ENCODE peak calls at places on chromosomes 5 and 9, in four cellular contexts. A is HepG2, X is GM23338, G is K562. W is an unnamed sample.
A peak's percentile ranks its signal among the peaks of the same experiment; 100 is the strongest.

GRCh38 chr5:52854949-52855348 is 67.2 kb downstream of the ITGA1 start:
- DNase-seq in A (no peak), X (no peak), G (no peak), W (no peak)

GRCh38 chr5:94031631-94032030 is 290.2 kb upstream of the POU5F2 start:
- DNase-seq in X (no peak), G (no peak), A (no peak), W (no peak)

GRCh38 chr5:58012103-58012502 is 447.8 kb downstream of the PLK2 start:
- DNase-seq in G (no peak), X (no peak), A (no peak), W (no peak)

GRCh38 chr5:90813392-90813791 is 254.8 kb downstream of the ADGRV1 start:
- DNase-seq in X (no peak), G (no peak), A (no peak), W (no peak)

GRCh38 chr9:127390563-127390962 is 6.4 kb upstream of the SLC2A8 start:
- DNase-seq in A (peak; percentile 93), X (no peak), G (peak; percentile 37), W (no peak)

GRCh38 chr5:166111021-166111420 is 2180.4 kb upstream of the WWC1 start:
- DNase-seq in G (no peak), X (peak; percentile 28), A (no peak), W (no peak)

GRCh38 chr5:58259685-58260152 is 200.2 kb downstream of the PLK2 start:
- DNase-seq in X (peak; percentile 75), A (peak; percentile 3), G (no peak), W (peak; percentile 86)

GRCh38 chr5:40121236-40121635 is 558.5 kb upstream of the PTGER4 start:
- DNase-seq in A (no peak), X (no peak), G (no peak), W (no peak)

GRCh38 chr5:111676496-111676895 is 80.5 kb downstream of the NREP start:
- DNase-seq in X (no peak), G (no peak), A (no peak), W (no peak)

GRCh38 chr5:45627076-45627656 is 69.0 kb downstream of the HCN1 start:
- DNase-seq in X (no peak), A (no peak), G (no peak), W (no peak)

GRCh38 chr5:59768204-59769040 is 125.1 kb downstream of the PDE4D start:
- DNase-seq in G (no peak), A (peak; percentile 77), X (peak; percentile 81), W (no peak)

GRCh38 chr5:56763711-56764466 is 51.5 kb upstream of the MAP3K1 start:
- DNase-seq in X (no peak), A (peak; percentile 26), G (no peak), W (no peak)

GRCh38 chr5:60092671-60093422 is 199.3 kb upstream of the PDE4D start:
- DNase-seq in A (peak; percentile 6), X (no peak), G (no peak), W (peak; percentile 38)

GRCh38 chr5:140877262-140877581 is 2.1 kb downstream of the PCDHA12 start:
- DNase-seq in A (no peak), X (no peak), G (no peak), W (no peak)

GRCh38 chr5:154190652-154191304 is at the start of gene GALNT10:
- DNase-seq in X (peak; percentile 73), A (peak; percentile 23), G (peak; percentile 87), W (peak; percentile 68)

GRCh38 chr5:5473224-5473623 is 50.7 kb downstream of the ICE1 start:
- DNase-seq in G (no peak), X (no peak), A (no peak), W (no peak)

GRCh38 chr5:160242140-160242539 is 12.8 kb downstream of the FABP6 start:
- DNase-seq in G (no peak), X (no peak), A (no peak), W (no peak)

GRCh38 chr5:8730194-8730593 is 815.7 kb downstream of the SEMA5A start:
- DNase-seq in A (no peak), X (no peak), G (no peak), W (no peak)

GRCh38 chr5:115460476-115460875 is 84.1 kb downstream of the FEM1C start:
- DNase-seq in X (no peak), A (no peak), G (no peak), W (peak; percentile 66)

GRCh38 chr9:3246231-3246630 is 279.6 kb downstream of the RFX3 start:
- DNase-seq in G (no peak), X (no peak), A (no peak), W (no peak)

GRCh38 chr5:59186623-59187022 is 603.7 kb downstream of the RAB3C start:
- DNase-seq in A (no peak), X (no peak), G (no peak), W (no peak)

GRCh38 chr9:37466037-37466709 is 923 bp upstream of the ZBTB5 start:
- DNase-seq in A (peak; percentile 25), G (peak; percentile 75), X (peak; percentile 93), W (peak; percentile 79)

GRCh38 chr5:84715686-84716085 is 331.0 kb upstream of the EDIL3 start:
- DNase-seq in A (no peak), X (no peak), G (no peak), W (no peak)

GRCh38 chr9:136844766-136845464 is 2.6 kb downstream of the AJM1 start:
- DNase-seq in X (peak; percentile 47), A (no peak), G (no peak), W (no peak)

GRCh38 chr9:136847065-136847826 is 2.0 kb upstream of the PHPT1 start:
- DNase-seq in G (peak; percentile 78), X (peak; percentile 92), A (peak; percentile 53), W (peak; percentile 58)

GRCh38 chr9:136846376-136847064 is 2.7 kb upstream of the PHPT1 start:
- DNase-seq in G (no peak), X (no peak), A (no peak), W (no peak)

GRCh38 chr9:136847827-136848392 is 1.3 kb upstream of the PHPT1 start:
- DNase-seq in X (peak; percentile 86), A (peak; percentile 72), G (peak; percentile 47), W (peak; percentile 79)

DNA sequence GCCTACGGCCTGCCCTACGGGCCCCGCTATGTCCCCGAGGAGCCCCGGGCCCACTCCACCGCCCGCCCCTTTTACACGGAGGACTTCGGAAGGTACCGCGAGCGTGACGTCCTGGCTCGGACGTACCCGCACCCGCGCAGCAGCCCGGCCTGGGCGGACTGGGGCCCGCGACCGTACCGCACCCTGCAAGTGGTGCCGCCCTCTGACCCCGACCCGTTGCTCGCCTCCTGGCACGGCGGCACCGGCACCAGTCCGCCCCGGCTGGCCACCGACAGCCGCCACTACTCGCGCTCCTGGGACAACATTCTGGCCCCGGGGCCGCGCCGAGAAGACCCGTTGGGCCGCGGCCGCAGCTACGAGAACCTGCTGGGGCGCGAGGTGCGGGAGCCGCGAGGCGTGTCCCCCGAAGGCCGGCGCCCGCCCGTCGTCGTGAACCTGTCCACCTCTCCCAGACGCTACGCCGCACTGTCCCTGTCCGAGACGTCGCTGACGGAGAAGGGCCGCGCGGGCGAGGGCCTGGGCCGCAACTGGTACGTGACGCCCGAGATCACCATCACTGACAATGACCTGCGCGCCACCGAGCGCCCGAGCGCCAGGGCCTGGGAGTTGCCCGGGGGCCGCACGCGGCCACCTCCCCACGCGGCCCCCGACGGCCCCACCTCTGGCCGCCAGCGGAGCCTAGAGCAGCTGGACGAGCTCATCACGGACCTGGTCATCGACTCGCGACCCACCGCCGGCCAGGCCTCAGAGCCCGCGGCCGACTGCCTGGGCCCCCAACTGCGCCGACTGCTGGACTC is 3.4 kb downstream of the AJM1 start:
- DNase-seq in G (no peak), X (no peak), A (no peak), W (no peak)
- TF ChIP-seq JUNB in G (no peak), X (no peak), A (no peak), W (no peak)

GRCh38 chr5:670396-671270 is 22.5 kb downstream of the TPPP start:
- DNase-seq in X (no peak), A (no peak), G (peak; percentile 33), W (no peak)

GRCh38 chr5:669111-669841 is 23.9 kb downstream of the TPPP start:
- DNase-seq in X (peak; percentile 80), G (peak; percentile 74), A (peak; percentile 20), W (no peak)

GRCh38 chr5:669842-670395 is 23.2 kb downstream of the TPPP start:
- DNase-seq in G (no peak), X (peak; percentile 31), A (no peak), W (no peak)

GRCh38 chr5:666816-667498 is 26.2 kb downstream of the TPPP start:
- DNase-seq in A (no peak), X (no peak), G (no peak), W (no peak)

DNA sequence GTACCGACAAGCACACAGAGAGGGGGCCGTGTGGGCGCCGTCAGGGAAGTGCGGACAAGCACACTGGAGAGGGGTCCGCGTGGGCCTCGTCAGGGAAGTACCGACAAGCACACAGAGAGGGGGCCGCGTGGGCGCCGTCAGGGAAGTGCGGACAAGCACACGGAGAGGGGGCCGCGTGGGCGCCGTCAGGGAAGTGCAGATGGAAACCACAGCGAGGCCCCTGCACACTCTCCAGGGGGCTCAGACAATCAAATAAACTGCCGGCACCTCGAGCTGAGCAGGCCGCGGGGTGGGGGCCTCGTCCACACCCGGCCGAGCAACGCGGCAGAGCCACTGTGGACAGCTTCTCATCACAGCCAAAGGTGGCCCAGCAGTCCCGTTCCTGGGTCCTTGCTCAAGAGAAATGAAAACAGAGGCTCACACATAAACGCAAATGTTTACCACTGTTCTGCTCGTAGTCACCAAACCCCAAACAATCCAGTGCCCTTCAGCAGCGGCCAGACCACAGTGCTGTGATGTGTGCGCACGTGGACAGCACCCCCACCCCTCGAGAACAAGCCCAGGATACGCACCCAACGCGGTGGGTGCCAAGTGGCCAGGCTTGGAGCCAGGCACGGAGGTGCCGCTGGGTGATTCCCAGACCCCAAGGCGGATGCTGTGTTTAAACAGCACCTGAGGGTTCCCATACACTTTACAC is 24.7 kb downstream of the TPPP start:
- DNase-seq in G (no peak), X (no peak), A (no peak), W (no peak)
- TF ChIP-seq JUNB in G (no peak), X (no peak), A (no peak), W (no peak)

DNA sequence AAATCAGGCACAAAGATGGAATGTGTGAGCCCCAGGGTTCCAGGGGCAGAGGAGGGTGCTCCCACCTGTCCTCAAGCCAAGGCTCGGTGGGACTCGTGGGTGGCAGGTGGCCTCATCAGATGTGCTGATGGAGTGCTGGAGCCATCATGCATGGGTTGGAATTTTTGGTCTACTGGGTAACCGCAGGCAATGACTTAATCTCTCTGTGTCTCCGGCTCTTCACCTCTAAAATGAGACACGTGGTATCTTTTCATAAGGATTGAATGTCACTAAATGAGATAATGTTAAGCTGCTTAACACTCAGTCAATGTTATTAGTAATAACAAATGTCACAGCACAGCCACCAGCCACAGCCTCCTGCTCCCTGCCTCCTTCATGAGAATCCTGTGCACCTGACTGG is 245.5 kb downstream of the HSPA4 start:
- DNase-seq in X (no peak), G (no peak), A (no peak), W (no peak)
- TF ChIP-seq JUNB in X (no peak), G (no peak), A (no peak), W (no peak)

DNA sequence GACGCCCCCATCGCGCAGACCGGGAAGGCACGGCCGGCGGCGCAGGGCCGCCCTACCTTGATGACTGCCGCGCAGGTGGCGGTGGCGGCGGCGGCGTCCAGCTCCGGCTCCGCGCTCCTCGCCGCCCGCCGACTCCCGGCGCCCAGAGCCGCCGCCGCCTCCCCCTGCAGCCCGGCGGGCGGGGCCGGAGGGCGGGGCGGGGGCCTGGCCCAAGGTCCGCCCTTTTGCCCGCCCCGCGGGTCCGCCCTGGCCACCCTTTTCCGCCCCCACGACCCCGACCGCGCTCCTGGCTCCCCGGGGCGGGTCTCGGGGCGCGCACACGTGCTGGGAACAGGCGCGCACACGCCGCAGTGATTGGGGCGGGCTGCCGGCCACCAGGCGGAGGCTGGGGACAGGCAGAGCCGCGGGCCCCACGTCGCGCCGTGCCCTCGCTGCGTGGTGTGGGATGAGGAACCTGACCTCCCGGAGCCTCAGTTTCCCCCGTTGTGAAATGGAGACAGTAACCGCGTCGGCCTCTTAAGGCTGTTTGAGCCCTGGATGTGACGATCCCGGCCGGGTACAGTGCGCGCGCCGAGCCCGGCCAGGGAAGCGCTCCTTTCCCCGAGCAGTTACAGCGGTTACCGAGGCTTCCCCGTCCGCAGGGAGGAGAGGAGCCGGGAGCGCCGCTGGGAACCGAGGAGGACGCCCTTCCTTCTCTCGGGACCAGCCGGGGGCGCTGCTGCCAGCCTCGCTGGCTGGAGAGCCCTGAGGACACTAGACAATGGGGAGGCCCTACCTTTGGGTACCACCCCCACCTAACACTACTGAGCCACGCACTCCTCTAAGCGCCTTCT is at the start of gene CORO2A:
- DNase-seq in A (peak; percentile 67), G (peak; percentile 97), X (peak; percentile 91), W (peak; percentile 80)
- TF ChIP-seq JUNB in A (no peak), G (no peak), X (no peak), W (no peak)

W was measured in A549.